ENCODE peak calls at places on chromosomes 5 and 9, in six cellular contexts. L is neural crest cell, A is kidney tubule cell, D is NCI-H526 treated with DMSO at 0.1 percent for 48 hours, X is amniotic epithelial cell, N is DMS153. R is an unnamed sample.
A peak's percentile ranks its signal among the peaks of the same experiment; 100 is the strongest.

GRCh38 chr9:6183227-6183551 is 32.4 kb upstream of the IL33 start:
- DNase-seq in X (no peak), A (no peak), N (no peak), D (no peak), L (no peak), R (no peak)

GRCh38 chr5:13659391-13659790 is 285.1 kb downstream of the DNAH5 start:
- DNase-seq in N (no peak), X (peak; percentile 45), L (no peak), D (no peak), A (peak; percentile 12), R (no peak)

GRCh38 chr9:135036861-135037465 is 50.5 kb upstream of the OLFM1 start:
- DNase-seq in L (no peak), A (no peak), N (no peak), X (no peak), D (no peak), R (peak; percentile 1)

GRCh38 chr9:93708289-93708986 is 132.1 kb downstream of the PHF2 start:
- DNase-seq in N (no peak), A (no peak), L (no peak), X (no peak), D (no peak), R (no peak)

GRCh38 chr9:130183133-130183762 is 11.0 kb downstream of the NCS1 start:
- DNase-seq in L (no peak), X (peak; percentile 74), N (no peak), A (peak; percentile 92), D (no peak), R (peak; percentile 44)

GRCh38 chr9:81687521-81688261 is 1.7 kb downstream of the TLE1 start:
- DNase-seq in N (no peak), D (no peak), X (no peak), A (peak; percentile 41), L (peak; percentile 48), R (peak; percentile 56)

GRCh38 chr9:69857131-69857530 is 36.5 kb downstream of the CFAP95 start:
- DNase-seq in L (no peak), N (no peak), D (no peak), A (peak; percentile 71), X (peak; percentile 26), R (no peak)

GRCh38 chr5:96111080-96111756 is 149.6 kb upstream of the ELL2 start:
- DNase-seq in L (no peak), D (no peak), A (no peak), N (no peak), X (no peak), R (no peak)

GRCh38 chr9:123772374-123772773 is 157.6 kb downstream of the DENND1A start:
- DNase-seq in A (no peak), X (no peak), D (no peak), N (no peak), L (no peak), R (no peak)

GRCh38 chr9:90447773-90448172 is 194.9 kb downstream of the DIRAS2 start:
- DNase-seq in A (no peak), X (no peak), L (no peak), N (no peak), D (no peak), R (no peak)

GRCh38 chr9:136928591-136928990 is 15.9 kb downstream of the FBXW5 start:
- DNase-seq in N (no peak), D (no peak), X (no peak), L (no peak), A (no peak), R (no peak)

GRCh38 chr5:32543291-32543690 is 42.1 kb upstream of the SUB1 start:
- DNase-seq in N (no peak), L (no peak), D (no peak), A (no peak), X (peak; percentile 18), R (no peak)

GRCh38 chr5:56358703-56359428 is 125.7 kb upstream of the ANKRD55 start:
- DNase-seq in D (no peak), A (peak; percentile 99), N (no peak), L (no peak), X (peak; percentile 42), R (peak; percentile 67)

GRCh38 chr5:9930156-9930555 is 300.0 kb upstream of the TAS2R1 start:
- DNase-seq in X (no peak), D (no peak), L (no peak), A (peak; percentile 65), N (no peak), R (no peak)

GRCh38 chr5:96942911-96943310 is 7.0 kb downstream of the LNPEP start:
- DNase-seq in L (no peak), X (no peak), D (no peak), N (no peak), A (peak; percentile 81), R (no peak)

GRCh38 chr5:103908327-103909099 is 345.9 kb upstream of the NUDT12 start:
- DNase-seq in D (no peak), A (peak; percentile 3), L (no peak), X (no peak), N (no peak), R (no peak)

GRCh38 chr5:52896524-52897237 is 92.5 kb upstream of the ITGA2 start:
- DNase-seq in D (no peak), N (no peak), A (peak; percentile 12), L (no peak), X (peak; percentile 21), R (no peak)

GRCh38 chr5:82674718-82675117 is 396.6 kb upstream of the RPS23 start:
- DNase-seq in X (no peak), L (no peak), A (no peak), N (no peak), D (no peak), R (no peak)

GRCh38 chr9:116800885-116801284 is 113.8 kb downstream of the TRIM32 start:
- DNase-seq in A (no peak), X (no peak), N (no peak), D (no peak), L (no peak), R (no peak)

GRCh38 chr9:125475385-125475784 is 213.8 kb downstream of the GAPVD1 start:
- DNase-seq in A (no peak), D (no peak), L (no peak), X (no peak), N (no peak), R (no peak)

GRCh38 chr5:2891781-2892180 is 140.3 kb upstream of the IRX2 start:
- DNase-seq in X (no peak), A (no peak), N (no peak), D (no peak), L (no peak), R (no peak)

GRCh38 chr5:157390179-157390923 is 69.7 kb upstream of the NIPAL4 start:
- DNase-seq in N (peak; percentile 14), A (peak; percentile 100), X (peak; percentile 63), L (no peak), D (no peak), R (peak; percentile 36)

GRCh38 chr5:163385824-163386223 is 51.6 kb upstream of the CCNG1 start:
- DNase-seq in L (no peak), N (no peak), X (no peak), D (no peak), A (no peak), R (no peak)

GRCh38 chr9:134297082-134297415 is 29.2 kb upstream of the RXRA start:
- DNase-seq in N (no peak), A (no peak), D (no peak), X (no peak), L (no peak), R (no peak)

GRCh38 chr5:100407053-100407452 is 128.1 kb upstream of the FAM174A start:
- DNase-seq in L (no peak), N (no peak), D (no peak), A (no peak), X (no peak), R (no peak)

GRCh38 chr5:103866169-103866568 is 303.6 kb upstream of the NUDT12 start:
- DNase-seq in N (no peak), L (no peak), D (no peak), A (no peak), X (peak; percentile 44), R (no peak)

GRCh38 chr5:32029291-32029690 is 144.8 kb downstream of the GOLPH3 start:
- DNase-seq in D (no peak), L (no peak), A (peak; percentile 20), N (no peak), X (no peak), R (no peak)

GRCh38 chr5:61809651-61810050 is 477.6 kb downstream of the ZSWIM6 start:
- DNase-seq in A (no peak), N (no peak), X (no peak), L (no peak), D (no peak), R (no peak)

GRCh38 chr5:146878471-146879172 is at the start of gene PPP2R2B:
- DNase-seq in X (peak; percentile 9), L (peak; percentile 58), A (peak; percentile 67), D (no peak), N (peak; percentile 1), R (no peak)